ENCODE peak calls at places on chromosomes 5 and 9, in four cellular contexts. C is brain microvascular endothelial cell, T is GM23338, A is tibial nerve. M is an unnamed sample.

GRCh38 chr5:14268738-14269137 is 125.6 kb downstream of the TRIO start:
- DNase-seq in C (no peak), A (no peak), T (no peak), M (peak; percentile 66)

GRCh38 chr9:602716-603115 is 238.8 kb upstream of the DMRT1 start:
- DNase-seq in T (no peak), A (no peak), C (no peak), M (no peak)

GRCh38 chr9:113631093-113631765 is 167.7 kb downstream of the RGS3 start:
- DNase-seq in A (no peak), T (no peak), C (no peak), M (no peak)

GRCh38 chr9:79984429-79985067 is 412.8 kb downstream of the TLE4 start:
- DNase-seq in T (no peak), C (no peak), A (no peak), M (no peak)

GRCh38 chr5:178244566-178244965 is 12.0 kb upstream of the PHYKPL start:
- DNase-seq in A (no peak), C (peak; percentile 40), T (no peak), M (peak; percentile 20)

GRCh38 chr9:81461196-81461595 is 228.2 kb downstream of the TLE1 start:
- DNase-seq in C (peak; percentile 32), T (no peak), A (no peak), M (peak; percentile 30)

GRCh38 chr5:140295414-140295813 is 7.5 kb downstream of the PFDN1 start:
- DNase-seq in T (no peak), C (peak; percentile 99), A (no peak), M (peak; percentile 99)

GRCh38 chr9:34689512-34689911 is 1.6 kb downstream of the CCL19 start:
- DNase-seq in A (no peak), T (no peak), C (no peak), M (no peak)

GRCh38 chr5:36985387-36985786 is 108.8 kb downstream of the NIPBL start:
- DNase-seq in C (no peak), T (no peak), A (no peak), M (peak; percentile 10)

GRCh38 chr9:37029304-37029775 is 4.7 kb downstream of the PAX5 start:
- DNase-seq in A (no peak), T (peak; percentile 54), C (no peak), M (no peak)

GRCh38 chr5:76867027-76867426 is 17.2 kb downstream of the S100Z start:
- DNase-seq in C (no peak), T (no peak), A (no peak), M (no peak)

GRCh38 chr9:132220069-132220468 is 58.2 kb downstream of the NTNG2 start:
- DNase-seq in A (no peak), C (no peak), T (no peak), M (no peak)

GRCh38 chr5:1129725-1130082 is 17.8 kb upstream of the SLC12A7 start:
- DNase-seq in C (no peak), T (no peak), A (no peak), M (no peak)

GRCh38 chr5:159003045-159004030 is 96.4 kb downstream of the EBF1 start:
- DNase-seq in C (peak; percentile 50), T (no peak), A (no peak), M (peak; percentile 37)

GRCh38 chr9:110007477-110008270 is 200.3 kb downstream of the C9orf152 start:
- DNase-seq in T (no peak), C (no peak), A (no peak), M (no peak)

GRCh38 chr9:908806-909205 is 67.3 kb downstream of the DMRT1 start:
- DNase-seq in T (peak; percentile 65), A (no peak), C (no peak), M (no peak)

GRCh38 chr9:88236531-88237453 is 98.5 kb upstream of the SPATA31C2 start:
- DNase-seq in T (no peak), A (peak; percentile 38), C (no peak), M (peak; percentile 17)

GRCh38 chr5:135140805-135141204 is 106.8 kb upstream of the PITX1 start:
- DNase-seq in A (no peak), T (no peak), C (peak; percentile 11), M (peak; percentile 31)

GRCh38 chr5:142644640-142645361 is 41.1 kb downstream of the FGF1 start:
- DNase-seq in A (no peak), T (no peak), C (peak; percentile 97), M (peak; percentile 98)

GRCh38 chr9:970310-971002 is 6.0 kb upstream of the DMRT3 start:
- DNase-seq in A (no peak), T (peak; percentile 65), C (no peak), M (no peak)

GRCh38 chr5:155290937-155291336 is 277.4 kb downstream of the KIF4B start:
- DNase-seq in T (no peak), C (no peak), A (no peak), M (no peak)

GRCh38 chr9:99398241-99398640 is 176.2 kb downstream of the SEC61B start:
- DNase-seq in C (no peak), A (no peak), T (no peak), M (no peak)

GRCh38 chr5:1253456-1254105 is 28.4 kb downstream of the SLC6A18 start:
- DNase-seq in A (no peak), T (no peak), C (no peak), M (no peak)

GRCh38 chr5:59893436-59894227 is at the start of gene PDE4D:
- DNase-seq in A (no peak), T (peak; percentile 91), C (peak; percentile 49), M (peak; percentile 45)

GRCh38 chr9:77183581-77183980 is 6.2 kb downstream of the VPS13A start:
- DNase-seq in T (no peak), A (no peak), C (no peak), M (no peak)

GRCh38 chr9:130535818-130536521 is 43.4 kb upstream of the FUBP3 start:
- DNase-seq in C (peak; percentile 28), T (peak; percentile 56), A (no peak), M (peak; percentile 37)

GRCh38 chr5:150209020-150209635 is 19.3 kb downstream of the SLC6A7 start:
- DNase-seq in A (no peak), C (peak; percentile 83), T (no peak), M (peak; percentile 56)

GRCh38 chr5:72597456-72597948 is 90.3 kb upstream of the ZNF366 start:
- DNase-seq in C (peak; percentile 94), A (no peak), T (peak; percentile 26), M (peak; percentile 90)

GRCh38 chr5:71905804-71906711 is 187.0 kb downstream of the CARTPT start:
- DNase-seq in T (no peak), A (no peak), C (no peak), M (no peak)

GRCh38 chr5:2187156-2187555 is 304.4 kb upstream of the IRX4 start:
- DNase-seq in T (no peak), A (no peak), C (no peak), M (no peak)

GRCh38 chr5:169979871-169980270 is 424 bp downstream of the INSYN2B start:
- DNase-seq in A (no peak), T (peak; percentile 61), C (no peak), M (peak; percentile 33)
- H3K4me3 ChIP-seq in A (peak overlapping the region; percentile 2), T (peak overlapping the region; percentile 49), C (peak overlapping the region; percentile 80), M (peak overlapping the region; percentile 38)

DNA sequence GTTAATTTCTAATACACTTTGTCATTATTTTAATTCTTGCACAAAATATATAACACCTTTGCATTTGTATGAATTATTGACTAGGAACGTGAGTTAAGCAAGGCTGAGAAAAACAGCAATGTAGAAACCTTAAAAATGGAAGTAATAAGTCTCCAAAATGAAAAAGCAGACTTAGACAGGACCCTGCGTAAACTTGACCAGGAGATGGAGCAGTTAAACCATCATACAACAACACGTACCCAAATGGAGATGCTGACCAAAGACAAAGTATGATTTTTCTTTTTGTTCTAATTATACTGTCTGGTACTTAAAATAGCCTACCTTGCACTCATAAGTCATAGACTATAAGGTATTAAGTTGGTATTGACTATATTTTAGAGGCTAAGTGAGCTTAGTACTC is 34.4 kb downstream of the RAD50 start:
- DNase-seq in A (no peak), T (no peak), C (no peak), M (peak; percentile 37)
- TF ChIP-seq CTCF in A (no peak), T (no peak), C (peak; percentile 36), M (no peak)

GRCh38 chr5:176534640-176535039 is 2.6 kb downstream of the RNF44 start:
- DNase-seq in T (no peak), C (no peak), A (no peak), M (no peak)

GRCh38 chr5:176533390-176533789 is 3.8 kb downstream of the RNF44 start:
- DNase-seq in A (no peak), C (no peak), T (no peak), M (no peak)

GRCh38 chr5:176535101-176535654 is 2.0 kb downstream of the RNF44 start:
- DNase-seq in T (no peak), A (no peak), C (no peak), M (no peak)

GRCh38 chr5:176532795-176533194 is 4.4 kb downstream of the RNF44 start:
- DNase-seq in C (no peak), T (no peak), A (no peak), M (no peak)

GRCh38 chr5:176533894-176534611 is 3.1 kb downstream of the RNF44 start:
- DNase-seq in C (no peak), T (no peak), A (no peak), M (peak; percentile 39)
- H3K4me3 ChIP-seq in C (no peak overlapping the region), T (peak overlapping the region; percentile 74), A (no peak overlapping the region), M (no peak overlapping the region)

GRCh38 chr9:133460405-133461175 is 812 bp downstream of the CACFD1 start:
- DNase-seq in A (peak; percentile 33), C (no peak), T (peak; percentile 79), M (peak; percentile 32)
- TF ChIP-seq CTCF in A (no peak), C (no peak), T (no peak), M (no peak)

GRCh38 chr9:4666042-4666699 is at the start of gene SPATA6L:
- DNase-seq in A (peak; percentile 34), T (peak; percentile 61), C (no peak), M (peak; percentile 67)

GRCh38 chr9:4665357-4665756 is 923 bp downstream of the SPATA6L start:
- DNase-seq in A (no peak), T (no peak), C (no peak), M (peak; percentile 76)

GRCh38 chr9:4662108-4662988 is at the start of gene PLPP6:
- DNase-seq in T (peak; percentile 98), C (peak; percentile 64), A (peak; percentile 78), M (peak; percentile 82)

GRCh38 chr9:4662989-4663792 is 1.1 kb downstream of the PLPP6 start:
- DNase-seq in T (peak; percentile 20), A (no peak), C (no peak), M (no peak)

GRCh38 chr9:4663956-4664355 is 1.9 kb downstream of the PLPP6 start:
- DNase-seq in T (no peak), A (no peak), C (no peak), M (no peak)
- H3K4me3 ChIP-seq in T (peak overlapping the region; percentile 79), A (no peak overlapping the region), C (no peak overlapping the region), M (no peak overlapping the region)

DNA sequence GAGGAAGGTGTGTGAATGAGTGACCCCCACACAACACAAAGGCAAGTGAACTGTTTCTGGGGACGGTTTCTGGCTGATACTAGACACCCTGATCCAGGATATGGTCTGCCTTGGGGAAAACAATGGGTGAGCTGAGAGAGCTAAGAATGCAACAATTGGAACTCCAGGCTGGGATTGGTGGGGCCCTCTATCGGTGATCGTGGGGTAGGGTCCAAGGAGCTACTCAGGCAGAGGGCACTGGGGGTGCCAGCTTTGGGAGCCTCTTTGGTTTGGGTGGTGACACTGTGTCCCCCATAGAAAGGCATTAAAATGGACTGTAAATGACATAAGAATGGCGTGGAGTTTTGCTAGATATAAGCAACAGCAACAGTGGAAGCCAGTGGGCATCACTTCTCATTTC is 439.1 kb downstream of the DMAC1 start:
- DNase-seq in A (no peak), T (peak; percentile 74), C (no peak), M (no peak)
- TF ChIP-seq CTCF in A (no peak), T (peak; percentile 68), C (no peak), M (no peak)

GRCh38 chr5:56465757-56466127 is 232.6 kb upstream of the ANKRD55 start:
- DNase-seq in T (no peak), A (no peak), C (no peak), M (peak; percentile 26)
- H3K4me3 ChIP-seq in T (no peak overlapping the region), A (no peak overlapping the region), C (no peak overlapping the region), M (no peak overlapping the region)

GRCh38 chr9:89919171-89919681 is 314.4 kb downstream of the GADD45G start:
- DNase-seq in T (peak; percentile 82), C (no peak), A (no peak), M (peak; percentile 8)
- TF ChIP-seq CTCF in T (peak; percentile 70), C (no peak), A (no peak), M (no peak)

M was measured in cardiac fibroblast.